ENCODE peak calls at places on chromosome 14, in four cellular contexts. V is spleen; Y is transverse colon; P is CD8-positive, alpha-beta T cell. H is an unnamed sample.

GRCh38 chr14:83356080-83356479 is 1822.4 kb upstream of the SEL1L start:
- DNase-seq in P (no peak), Y (no peak), V (no peak), H (no peak)

GRCh38 chr14:54713364-54713763 is 146.4 kb downstream of the SAMD4A start:
- DNase-seq in P (no peak), V (no peak), Y (no peak), H (no peak)

GRCh38 chr14:72610831-72611200 is 283.1 kb downstream of the DPF3 start:
- DNase-seq in V (no peak), Y (no peak), P (no peak), H (no peak)

GRCh38 chr14:22428681-22429315 is 160.2 kb downstream of the DAD1 start:
- DNase-seq in P (no peak), Y (no peak), V (no peak), H (no peak)

GRCh38 chr14:61472025-61472672 is 150.8 kb downstream of the PRKCH start:
- DNase-seq in P (peak; percentile 49), Y (no peak), V (peak; percentile 83), H (no peak)

GRCh38 chr14:72550513-72550912 is 343.4 kb downstream of the DPF3 start:
- DNase-seq in V (no peak), P (no peak), Y (no peak), H (no peak)

GRCh38 chr14:99590746-99591555 is 13.1 kb downstream of the CCDC85C start:
- DNase-seq in V (no peak), P (no peak), Y (no peak), H (no peak)

GRCh38 chr14:79442776-79443175 is 768.5 kb downstream of the DIO2 start:
- DNase-seq in V (no peak), Y (no peak), P (no peak), H (no peak)

GRCh38 chr14:86057018-86057667 is 527.2 kb downstream of the FLRT2 start:
- DNase-seq in Y (no peak), P (peak; percentile 17), V (no peak), H (no peak)

GRCh38 chr14:41663478-41663845 is 56.8 kb downstream of the LRFN5 start:
- DNase-seq in P (no peak), Y (no peak), V (no peak), H (no peak)

GRCh38 chr14:79018846-79019245 is 848.7 kb downstream of the NRXN3 start:
- DNase-seq in V (no peak), P (no peak), Y (no peak), H (no peak)

GRCh38 chr14:97757491-97757890 is 960.3 kb downstream of the VRK1 start:
- DNase-seq in Y (no peak), P (no peak), V (no peak), H (no peak)

GRCh38 chr14:51014625-51015024 is 70.3 kb upstream of the PYGL start:
- DNase-seq in P (no peak), V (no peak), Y (no peak), H (no peak)

GRCh38 chr14:76546426-76547221 is 170.7 kb downstream of the ESRRB start:
- DNase-seq in Y (no peak), V (no peak), P (no peak), H (no peak)

DNA sequence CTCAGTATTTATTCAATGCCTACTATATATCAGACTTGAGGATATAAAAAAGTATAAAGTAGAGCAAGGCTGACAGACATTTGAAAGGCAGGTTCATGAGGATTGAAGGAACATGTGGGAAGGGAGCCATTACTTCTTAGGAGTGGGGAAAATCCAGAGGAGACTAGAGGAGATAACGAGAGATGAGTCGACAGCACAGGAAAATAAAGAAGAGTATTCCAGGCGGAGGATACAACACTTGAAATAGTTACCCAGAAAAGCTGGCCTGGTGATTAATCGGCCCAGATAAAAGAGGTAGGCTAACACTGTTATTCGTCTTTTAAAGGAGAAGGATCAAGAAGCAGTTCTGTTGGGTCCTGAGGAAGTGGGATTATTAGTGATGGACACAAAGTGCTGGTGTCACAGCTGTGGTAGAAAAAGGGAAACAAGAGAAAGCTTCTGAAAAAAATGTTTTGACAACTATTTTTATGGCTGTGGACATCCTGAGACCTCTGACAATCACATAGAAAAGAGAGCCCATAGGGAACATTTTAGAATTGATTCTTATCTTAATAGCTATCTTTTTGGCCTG is 425.3 kb downstream of the ZFP36L1 start:
- DNase-seq in V (no peak), P (no peak), Y (no peak), H (no peak)
- H3K27ac ChIP-seq in V (peak overlapping the region; percentile 87), P (no peak overlapping the region), Y (peak overlapping the region; percentile 38), H (no peak overlapping the region)

GRCh38 chr14:26401170-26401968 is 196.5 kb downstream of the NOVA1 start:
- DNase-seq in V (no peak), P (no peak), Y (no peak), H (no peak)

GRCh38 chr14:26398616-26399015 is 199.2 kb downstream of the NOVA1 start:
- DNase-seq in Y (no peak), V (no peak), P (no peak), H (no peak)

GRCh38 chr14:26404927-26405326 is 192.9 kb downstream of the NOVA1 start:
- DNase-seq in P (no peak), V (no peak), Y (no peak), H (no peak)

GRCh38 chr14:26403760-26404159 is 194.1 kb downstream of the NOVA1 start:
- DNase-seq in V (no peak), P (no peak), Y (no peak), H (no peak)

GRCh38 chr14:26402126-26402525 is 195.7 kb downstream of the NOVA1 start:
- DNase-seq in P (no peak), V (no peak), Y (no peak), H (no peak)
- TF ChIP-seq CTCF in P (no peak), V (no peak), Y (no peak), H (no peak)

DNA sequence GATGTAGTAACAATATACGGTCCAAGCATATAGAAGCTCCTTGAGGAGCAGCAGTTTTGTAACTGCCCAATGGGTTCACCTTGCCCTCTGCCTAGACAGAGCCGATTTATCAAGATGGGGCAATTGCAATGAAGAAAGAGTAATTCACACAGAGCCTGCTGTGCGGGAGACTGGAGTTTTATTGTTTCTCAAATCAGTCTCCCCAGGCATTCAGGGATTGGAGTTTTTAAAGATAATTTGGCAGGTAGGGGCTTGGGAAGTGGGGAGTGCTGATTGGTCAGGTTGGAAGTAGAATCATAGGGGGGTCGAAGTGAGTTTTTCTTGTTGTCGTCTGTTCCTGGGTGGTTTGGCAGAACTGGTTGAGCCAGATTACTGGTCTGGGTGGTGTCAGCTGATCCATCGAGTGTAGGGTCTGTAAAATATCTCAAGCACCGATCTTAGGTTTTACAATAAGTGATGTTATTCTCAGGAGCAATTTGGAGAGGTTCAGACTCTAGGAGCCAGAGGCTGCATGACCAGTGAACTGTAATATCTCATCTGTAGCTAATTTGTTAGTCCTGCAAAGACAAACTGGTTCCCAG is 9.6 kb upstream of the SERPINA1 start:
- DNase-seq in V (no peak), Y (no peak), P (no peak), H (no peak)
- H3K4me3 ChIP-seq in V (no peak overlapping the region), Y (no peak overlapping the region), P (no peak overlapping the region), H (no peak overlapping the region)

DNA sequence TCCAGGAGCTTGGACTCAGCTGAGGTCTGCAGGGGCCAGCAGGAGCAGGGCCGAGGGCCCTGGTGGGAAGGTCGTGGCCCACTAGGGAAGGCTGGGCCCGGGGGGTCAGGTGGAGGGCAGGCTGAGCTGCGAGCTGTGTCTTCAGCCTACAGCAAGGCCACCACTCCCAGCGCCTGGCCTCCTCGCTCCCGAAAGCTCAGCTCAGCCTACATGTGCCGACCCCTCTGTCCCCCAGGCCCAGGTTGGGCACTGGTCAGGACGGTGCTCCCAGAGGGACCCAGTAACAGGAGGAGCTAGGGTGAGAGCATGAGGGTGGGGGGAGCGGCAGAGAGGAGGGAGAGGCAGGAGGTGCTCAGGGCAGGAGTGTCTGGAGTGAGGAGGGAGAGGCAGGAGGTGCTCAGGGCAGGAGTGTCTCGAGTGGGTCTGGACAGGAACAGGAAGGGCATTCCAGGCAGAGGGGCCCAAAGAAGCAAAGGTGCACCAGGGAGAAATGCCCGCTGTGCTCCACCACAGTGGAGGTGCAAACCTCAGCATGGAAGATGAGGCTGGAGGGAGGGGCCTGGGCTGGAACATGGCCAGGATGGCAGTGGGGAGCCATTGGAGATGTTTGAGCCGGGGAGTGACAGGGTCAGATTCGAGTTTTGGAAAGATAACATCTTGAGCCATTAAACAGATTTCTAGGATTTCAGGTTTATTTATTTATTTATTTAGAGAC is 29.1 kb upstream of the GPR132 start:
- DNase-seq in Y (no peak), P (no peak), V (peak; percentile 82), H (no peak)
- H3K27ac ChIP-seq in Y (peak overlapping the region; percentile 95), P (peak overlapping the region; percentile 69), V (peak overlapping the region; percentile 86), H (peak overlapping the region; percentile 77)

GRCh38 chr14:74286736-74287135 is 16.0 kb downstream of the ABCD4 start:
- DNase-seq in P (no peak), V (no peak), Y (no peak), H (no peak)

GRCh38 chr14:74289801-74290200 is 12.9 kb downstream of the ABCD4 start:
- DNase-seq in V (no peak), P (no peak), Y (no peak), H (no peak)

GRCh38 chr14:74293621-74294020 is 9.1 kb downstream of the ABCD4 start:
- DNase-seq in V (no peak), Y (no peak), P (no peak), H (no peak)

GRCh38 chr14:74292061-74292460 is 10.7 kb downstream of the ABCD4 start:
- DNase-seq in Y (no peak), V (no peak), P (no peak), H (no peak)

GRCh38 chr14:74290415-74290814 is 12.3 kb downstream of the ABCD4 start:
- DNase-seq in V (no peak), Y (no peak), P (no peak), H (no peak)
- TF ChIP-seq CTCF in V (peak; percentile 16), Y (peak; percentile 14), P (peak; percentile 56), H (peak; percentile 41)

DNA sequence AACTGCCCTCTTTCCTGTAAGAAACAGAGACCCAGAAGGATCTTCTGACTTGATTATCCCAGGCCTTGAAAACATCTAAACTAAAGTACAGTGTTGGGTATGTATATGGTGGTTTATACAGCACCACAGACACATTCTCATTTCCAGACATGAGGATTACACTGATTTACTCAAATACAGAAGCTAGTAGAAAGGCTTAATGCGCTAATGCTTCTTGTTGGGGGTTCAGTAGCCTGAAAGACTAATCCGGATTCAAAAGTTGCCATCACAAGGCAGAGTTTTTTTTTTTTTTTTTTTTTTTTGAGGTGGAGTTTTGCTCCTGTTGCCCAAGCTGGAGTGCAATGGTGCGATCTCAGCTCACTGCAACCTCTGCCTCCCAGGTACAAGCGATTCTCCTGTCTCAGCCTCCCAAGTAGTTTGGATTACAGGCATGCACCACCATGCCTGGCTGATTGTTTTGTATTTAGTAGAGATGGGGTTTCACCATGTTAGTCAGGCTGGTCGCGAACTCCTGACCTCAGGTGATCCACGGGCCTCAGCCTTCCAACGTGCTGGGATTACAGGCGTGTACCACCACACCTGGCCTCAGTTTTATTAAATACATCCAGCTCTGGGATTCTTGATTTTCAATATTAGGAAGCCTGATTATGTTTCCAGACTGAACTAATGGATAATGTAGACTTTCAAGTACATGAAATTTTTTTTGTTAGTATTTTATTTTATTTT is 46.3 kb upstream of the HECTD1 start:
- DNase-seq in P (no peak), Y (no peak), V (no peak), H (no peak)
- H3K4me3 ChIP-seq in P (no peak overlapping the region), Y (no peak overlapping the region), V (no peak overlapping the region), H (no peak overlapping the region)